ENCODE peak calls at places on chromosome 18, in ten cellular contexts. G, N, R, L, O, C, Q, E, X and U are unnamed samples.

GRCh38 chr18:9910709-9911108 is 3.1 kb upstream of the VAPA start:
- DNase-seq in N (no peak), Q (no peak), L (no peak), C (no peak), E (no peak), O (no peak), R (no peak), G (no peak), X (no peak), U (no peak)

GRCh38 chr18:58337688-58338087 is 291.2 kb downstream of the ALPK2 start:
- DNase-seq in N (no peak), Q (no peak), R (no peak), G (no peak), L (no peak), C (no peak), X (peak; percentile 25), E (no peak), O (peak; percentile 45), U (no peak)

GRCh38 chr18:50806208-50806616 is 13.6 kb downstream of the MRO start:
- DNase-seq in N (no peak), E (no peak), X (no peak), C (peak; percentile 78), R (peak; percentile 10), O (no peak), L (no peak), Q (peak; percentile 71), G (no peak), U (no peak)

GRCh38 chr18:74496508-74497307 is 545 bp downstream of the CNDP2 start:
- DNase-seq in R (peak; percentile 62), Q (peak; percentile 87), C (peak; percentile 88), L (no peak), G (peak; percentile 21), N (peak; percentile 60), O (peak; percentile 43), E (peak; percentile 26), X (peak; percentile 68), U (peak; percentile 58)

GRCh38 chr18:54924948-54925347 is 34.3 kb downstream of the CCDC68 start:
- DNase-seq in R (no peak), O (peak; percentile 49), E (no peak), Q (no peak), X (peak; percentile 13), C (no peak), L (no peak), G (no peak), N (no peak), U (no peak)

GRCh38 chr18:50093366-50093765 is 101.6 kb downstream of the MYO5B start:
- DNase-seq in C (no peak), O (no peak), N (no peak), R (no peak), X (no peak), Q (no peak), L (no peak), G (no peak), E (no peak), U (no peak)

GRCh38 chr18:54805571-54806334 is 22.5 kb upstream of the RAB27B start:
- DNase-seq in G (no peak), X (peak; percentile 85), C (peak; percentile 50), L (no peak), O (peak; percentile 90), R (no peak), Q (no peak), E (no peak), N (peak; percentile 97), U (no peak)

GRCh38 chr18:35730738-35731370 is 149.3 kb downstream of the GALNT1 start:
- DNase-seq in E (no peak), N (peak; percentile 26), O (peak; percentile 11), Q (no peak), G (no peak), R (no peak), C (no peak), X (no peak), L (no peak), U (no peak)

GRCh38 chr18:63904694-63905093 is 3.1 kb upstream of the SERPINB10 start:
- DNase-seq in E (no peak), R (no peak), C (no peak), G (no peak), N (no peak), O (no peak), L (no peak), X (no peak), Q (no peak), U (no peak)

GRCh38 chr18:63553117-63553516 is 10.9 kb downstream of the SERPINB12 start:
- DNase-seq in N (peak; percentile 98), E (peak; percentile 15), O (peak; percentile 83), Q (no peak), L (no peak), X (peak; percentile 97), R (no peak), G (no peak), C (peak; percentile 31), U (no peak)

GRCh38 chr18:78561757-78562445 is 417.7 kb upstream of the SALL3 start:
- DNase-seq in G (no peak), E (no peak), L (no peak), R (no peak), C (no peak), O (no peak), N (no peak), X (no peak), Q (no peak), U (no peak)

GRCh38 chr18:24544141-24544498 is 83.7 kb downstream of the HRH4 start:
- DNase-seq in R (no peak), N (peak; percentile 17), C (peak; percentile 62), E (peak; percentile 22), X (peak; percentile 30), Q (no peak), O (peak; percentile 36), G (no peak), L (no peak), U (no peak)

GRCh38 chr18:71116535-71116934 is 827.7 kb downstream of the SOCS6 start:
- DNase-seq in E (no peak), X (no peak), Q (no peak), R (no peak), L (no peak), O (peak; percentile 17), C (no peak), N (no peak), G (no peak), U (no peak)